ENCODE peak calls at places on chromosomes 6 and 20, in five cellular contexts. One of them, this sample, is unnamed. For H3K9me3 and H3K4me1, the result is how much of the 10 kb centered on the place peaks cover.

GRCh38 chr20:37992802-37993538 is 40.3 kb downstream of the TTI1 start:
- DNase-seq in heart left ventricle: no peak
- DNase-seq in adipocyte: peak
- DNase-seq in thoracic aorta: no peak
- DNase-seq in aorta: no peak
- DNase-seq in this sample: peak

GRCh38 chr6:54282186-54282585 is 26.1 kb upstream of the TINAG start:
- DNase-seq in heart left ventricle: no peak
- DNase-seq in adipocyte: peak
- DNase-seq in thoracic aorta: no peak
- DNase-seq in aorta: no peak
- DNase-seq in this sample: no peak

GRCh38 chr6:132484680-132485018 is 28.3 kb downstream of the STX7 start:
- DNase-seq in heart left ventricle: no peak
- DNase-seq in adipocyte: no peak
- DNase-seq in thoracic aorta: no peak
- DNase-seq in aorta: no peak
- DNase-seq in this sample: no peak

GRCh38 chr6:43176423-43176786 is 5.3 kb downstream of the SRF start:
- DNase-seq in heart left ventricle: no peak
- DNase-seq in adipocyte: no peak
- DNase-seq in thoracic aorta: no peak
- DNase-seq in aorta: no peak
- DNase-seq in this sample: no peak

GRCh38 chr6:147078602-147079001 is 125.6 kb upstream of the STXBP5 start:
- DNase-seq in heart left ventricle: no peak
- DNase-seq in adipocyte: no peak
- DNase-seq in thoracic aorta: no peak
- DNase-seq in aorta: no peak
- DNase-seq in this sample: no peak

GRCh38 chr6:36414481-36414880 is 27.0 kb upstream of the ETV7 start:
- DNase-seq in heart left ventricle: no peak
- DNase-seq in adipocyte: no peak
- DNase-seq in thoracic aorta: no peak
- DNase-seq in aorta: no peak
- DNase-seq in this sample: no peak

GRCh38 chr6:69105288-69105687 is 470.2 kb downstream of the ADGRB3 start:
- DNase-seq in heart left ventricle: no peak
- DNase-seq in adipocyte: no peak
- DNase-seq in thoracic aorta: no peak
- DNase-seq in aorta: no peak
- DNase-seq in this sample: no peak

GRCh38 chr6:88163576-88163975 is 2.6 kb downstream of the CNR1 start:
- DNase-seq in heart left ventricle: no peak
- DNase-seq in adipocyte: no peak
- DNase-seq in thoracic aorta: no peak
- DNase-seq in aorta: no peak
- DNase-seq in this sample: no peak

GRCh38 chr20:868279-868678 is 34.8 kb downstream of the FAM110A start:
- DNase-seq in heart left ventricle: no peak
- DNase-seq in adipocyte: no peak
- DNase-seq in thoracic aorta: no peak
- DNase-seq in aorta: no peak
- DNase-seq in this sample: no peak

GRCh38 chr6:67219336-67219735 is 1415.7 kb upstream of the ADGRB3 start:
- DNase-seq in heart left ventricle: no peak
- DNase-seq in adipocyte: no peak
- DNase-seq in thoracic aorta: no peak
- DNase-seq in aorta: no peak
- DNase-seq in this sample: no peak

GRCh38 chr6:28982476-28983266 is 22.4 kb downstream of the ZNF311 start:
- DNase-seq in heart left ventricle: no peak
- DNase-seq in adipocyte: peak
- DNase-seq in thoracic aorta: no peak
- DNase-seq in aorta: no peak
- DNase-seq in this sample: peak

GRCh38 chr6:38114976-38115632 is 295.6 kb downstream of the ZFAND3 start:
- DNase-seq in heart left ventricle: no peak
- DNase-seq in adipocyte: no peak
- DNase-seq in thoracic aorta: no peak
- DNase-seq in aorta: no peak
- DNase-seq in this sample: no peak

GRCh38 chr6:10555625-10556309 is 34.6 kb downstream of the GCNT2 start:
- DNase-seq in heart left ventricle: peak
- DNase-seq in adipocyte: peak
- DNase-seq in thoracic aorta: peak
- DNase-seq in aorta: peak
- DNase-seq in this sample: no peak

GRCh38 chr6:110930795-110931194 is 27.7 kb upstream of the GTF3C6 start:
- DNase-seq in heart left ventricle: no peak
- DNase-seq in adipocyte: no peak
- DNase-seq in thoracic aorta: no peak
- DNase-seq in aorta: no peak
- DNase-seq in this sample: no peak

GRCh38 chr6:75203721-75204120 is 2.1 kb downstream of the COL12A1 start:
- DNase-seq in heart left ventricle: no peak
- DNase-seq in adipocyte: peak
- DNase-seq in thoracic aorta: no peak
- DNase-seq in aorta: no peak
- DNase-seq in this sample: no peak

GRCh38 chr6:33752139-33753015 is 5.7 kb upstream of the IP6K3 start:
- DNase-seq in heart left ventricle: no peak
- DNase-seq in adipocyte: no peak
- DNase-seq in thoracic aorta: no peak
- DNase-seq in aorta: no peak
- DNase-seq in this sample: peak

GRCh38 chr6:10643214-10643641 is 51.2 kb downstream of the C6orf52 start:
- DNase-seq in heart left ventricle: no peak
- DNase-seq in adipocyte: no peak
- DNase-seq in thoracic aorta: no peak
- DNase-seq in aorta: no peak
- DNase-seq in this sample: no peak

GRCh38 chr6:127030111-127030510 is 88.4 kb upstream of the RSPO3 start:
- DNase-seq in heart left ventricle: no peak
- DNase-seq in adipocyte: no peak
- DNase-seq in thoracic aorta: no peak
- DNase-seq in aorta: no peak
- DNase-seq in this sample: no peak

GRCh38 chr6:69835414-69836179 is 30.8 kb upstream of the COL19A1 start:
- DNase-seq in heart left ventricle: no peak
- DNase-seq in adipocyte: peak
- DNase-seq in thoracic aorta: no peak
- DNase-seq in aorta: no peak
- DNase-seq in this sample: peak

GRCh38 chr6:41568202-41568584 is 22.0 kb downstream of the FOXP4 start:
- DNase-seq in heart left ventricle: no peak
- DNase-seq in adipocyte: no peak
- DNase-seq in thoracic aorta: no peak
- DNase-seq in aorta: no peak
- DNase-seq in this sample: no peak

GRCh38 chr6:41564448-41565142 is 18.4 kb downstream of the FOXP4 start:
- DNase-seq in heart left ventricle: no peak
- DNase-seq in adipocyte: no peak
- DNase-seq in thoracic aorta: no peak
- DNase-seq in aorta: no peak
- DNase-seq in this sample: no peak

GRCh38 chr6:41565701-41566100 is 19.5 kb downstream of the FOXP4 start:
- DNase-seq in heart left ventricle: peak
- DNase-seq in adipocyte: no peak
- DNase-seq in thoracic aorta: no peak
- DNase-seq in aorta: no peak
- DNase-seq in this sample: no peak

GRCh38 chr6:41568585-41569384 is 22.6 kb downstream of the FOXP4 start:
- DNase-seq in heart left ventricle: no peak
- DNase-seq in adipocyte: no peak
- DNase-seq in thoracic aorta: no peak
- DNase-seq in aorta: no peak
- DNase-seq in this sample: no peak

DNA sequence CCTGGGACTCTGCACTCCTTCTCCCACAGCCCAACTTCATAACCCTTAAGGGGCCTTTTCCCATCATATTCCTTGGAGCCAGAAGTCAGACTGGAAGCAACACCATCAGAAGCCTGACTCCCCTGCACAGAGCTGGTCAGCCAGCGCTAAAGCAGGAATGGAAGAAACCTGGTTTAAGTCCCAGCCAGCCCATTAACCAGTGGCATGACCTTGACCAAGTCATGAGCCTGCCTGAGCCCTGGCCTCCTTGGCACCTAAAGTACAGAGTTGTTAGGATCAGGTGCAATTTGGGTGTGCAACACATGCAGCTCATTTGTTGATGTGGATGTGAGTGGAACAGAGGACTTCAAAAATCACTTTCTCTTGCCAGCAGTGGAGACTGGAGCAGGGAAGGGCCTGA is 20.8 kb downstream of the FOXP4 start:
- DNase-seq in heart left ventricle: no peak
- DNase-seq in adipocyte: no peak
- DNase-seq in thoracic aorta: no peak
- DNase-seq in aorta: no peak
- DNase-seq in this sample: no peak
- H3K9me3 ChIP-seq in heart left ventricle: under half
- H3K9me3 ChIP-seq in adipocyte: under half
- H3K9me3 ChIP-seq in thoracic aorta: under half
- H3K9me3 ChIP-seq in aorta: under half
- H3K9me3 ChIP-seq in this sample: under half

GRCh38 chr6:108650325-108650724 is 89.6 kb downstream of the FOXO3 start:
- DNase-seq in heart left ventricle: no peak
- DNase-seq in adipocyte: no peak
- DNase-seq in thoracic aorta: no peak
- DNase-seq in aorta: no peak
- DNase-seq in this sample: peak

GRCh38 chr6:108650781-108651180 is 90.1 kb downstream of the FOXO3 start:
- DNase-seq in heart left ventricle: no peak
- DNase-seq in adipocyte: peak
- DNase-seq in thoracic aorta: no peak
- DNase-seq in aorta: no peak
- DNase-seq in this sample: no peak

GRCh38 chr6:108652375-108652774 is 91.7 kb downstream of the FOXO3 start:
- DNase-seq in heart left ventricle: no peak
- DNase-seq in adipocyte: peak
- DNase-seq in thoracic aorta: no peak
- DNase-seq in aorta: no peak
- DNase-seq in this sample: no peak

GRCh38 chr6:108651287-108651686 is 90.6 kb downstream of the FOXO3 start:
- DNase-seq in heart left ventricle: no peak
- DNase-seq in adipocyte: no peak
- DNase-seq in thoracic aorta: no peak
- DNase-seq in aorta: no peak
- DNase-seq in this sample: no peak

DNA sequence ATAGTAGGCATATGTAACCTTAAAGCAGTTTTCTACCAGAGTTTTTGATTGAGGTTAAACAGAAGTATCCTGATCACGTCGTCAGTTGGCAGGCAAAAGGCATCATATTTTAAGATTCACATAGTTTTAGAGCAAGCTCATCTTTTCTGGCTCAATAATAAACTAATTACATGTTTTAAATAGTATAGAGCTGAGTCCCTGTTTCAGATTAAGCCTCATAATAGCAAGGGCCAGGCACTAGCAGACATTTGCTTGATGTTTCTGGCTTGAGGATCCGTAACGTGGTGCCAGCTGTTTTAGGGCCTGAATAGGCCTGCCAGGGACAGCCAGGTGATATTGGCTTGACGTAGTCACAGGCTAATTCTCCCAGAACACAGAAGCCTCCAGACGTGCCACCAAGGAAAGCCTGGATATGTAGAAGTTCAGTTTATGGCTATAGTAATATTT is 91.1 kb downstream of the FOXO3 start:
- DNase-seq in heart left ventricle: no peak
- DNase-seq in adipocyte: peak
- DNase-seq in thoracic aorta: peak
- DNase-seq in aorta: peak
- DNase-seq in this sample: no peak
- H3K4me1 ChIP-seq in heart left ventricle: half or more
- H3K4me1 ChIP-seq in adipocyte: half or more
- H3K4me1 ChIP-seq in thoracic aorta: half or more
- H3K4me1 ChIP-seq in aorta: under half
- H3K4me1 ChIP-seq in this sample: half or more

DNA sequence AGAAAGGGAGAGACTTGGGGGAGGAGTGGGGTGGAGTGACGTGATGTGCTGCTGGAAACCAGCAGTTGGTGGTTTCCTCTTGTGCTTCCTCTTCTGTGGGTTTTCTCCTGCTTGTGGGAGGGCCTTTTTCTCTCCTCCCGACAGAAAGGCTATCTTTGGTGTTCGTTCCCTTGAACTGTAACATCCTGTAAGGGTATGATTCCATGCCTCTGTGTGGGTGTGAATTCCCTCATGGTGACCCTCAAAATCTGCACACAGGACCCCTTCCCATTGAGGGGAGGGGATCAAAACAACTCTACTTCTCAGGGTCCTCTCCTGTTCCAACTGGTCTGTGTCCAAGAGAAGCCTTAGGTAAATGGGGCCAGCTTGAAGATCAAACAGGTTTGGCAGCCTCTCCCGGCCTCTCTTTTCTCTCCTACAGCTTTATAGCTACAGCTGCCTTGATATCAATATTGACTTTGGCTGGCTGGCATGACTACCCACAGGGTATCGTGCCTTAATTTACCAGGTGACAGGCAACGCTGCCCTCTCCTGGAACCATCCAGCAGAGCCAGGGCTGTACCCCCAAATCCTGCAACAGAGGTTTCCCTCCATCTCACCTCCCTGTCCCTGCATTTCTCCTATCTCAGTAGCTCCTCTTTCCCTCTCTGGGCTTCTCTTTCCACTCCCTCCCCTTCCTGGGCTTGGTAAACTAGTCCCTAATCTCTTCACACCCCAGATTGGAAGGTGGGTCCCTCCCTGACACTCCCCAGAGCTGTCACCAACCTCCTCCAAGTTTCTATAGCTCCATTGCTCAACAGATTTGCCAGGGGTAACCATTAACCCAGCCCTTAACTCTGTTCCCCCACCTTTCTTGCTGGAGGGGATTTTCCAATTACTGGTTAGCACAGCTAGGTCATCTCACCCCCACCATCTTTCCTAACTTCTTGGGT is 1.5 kb upstream of the MSH5 start:
- DNase-seq in heart left ventricle: no peak
- DNase-seq in adipocyte: peak
- DNase-seq in thoracic aorta: no peak
- DNase-seq in aorta: peak
- DNase-seq in this sample: peak
- H3K4me3 ChIP-seq in heart left ventricle: no peak
- H3K4me3 ChIP-seq in adipocyte: peak
- H3K4me3 ChIP-seq in thoracic aorta: peak
- H3K4me3 ChIP-seq in aorta: no peak
- H3K4me3 ChIP-seq in this sample: peak

GRCh38 chr6:119084784-119085183 is 6.3 kb upstream of the FAM184A start:
- DNase-seq in heart left ventricle: no peak
- DNase-seq in adipocyte: no peak
- DNase-seq in thoracic aorta: no peak
- DNase-seq in aorta: no peak
- DNase-seq in this sample: no peak

DNA sequence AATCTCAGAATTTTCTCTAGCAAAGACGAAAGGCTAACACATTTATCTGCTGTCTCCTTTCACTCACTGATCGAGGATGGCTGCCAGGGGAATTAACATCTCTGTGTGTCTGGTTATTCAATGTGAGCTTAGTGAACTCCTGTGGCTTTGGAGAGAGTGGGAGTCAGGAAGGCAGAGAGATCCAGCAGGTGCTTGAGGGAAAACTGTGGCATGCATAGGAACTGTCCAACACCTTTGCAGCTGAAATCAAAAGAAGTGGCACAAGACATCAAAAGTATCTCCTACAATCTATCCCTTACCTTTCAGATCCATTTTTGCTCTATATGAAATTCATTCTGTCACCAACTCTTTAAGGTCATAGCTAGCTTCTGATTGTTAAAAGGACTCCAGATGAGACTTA is 11.8 kb upstream of the FAM184A start:
- DNase-seq in heart left ventricle: no peak
- DNase-seq in adipocyte: peak
- DNase-seq in thoracic aorta: no peak
- DNase-seq in aorta: no peak
- DNase-seq in this sample: no peak
- H3K9me3 ChIP-seq in heart left ventricle: under half
- H3K9me3 ChIP-seq in adipocyte: under half
- H3K9me3 ChIP-seq in thoracic aorta: under half
- H3K9me3 ChIP-seq in aorta: under half
- H3K9me3 ChIP-seq in this sample: under half